ENCODE peak calls at places on chromosomes 13 and 19, in four cellular contexts. Y is GM12865, J is body of pancreas, R is astrocyte of the cerebellum. P is an unnamed sample.

GRCh38 chr19:2032296-2032941 is 16.9 kb upstream of the BTBD2 start:
- DNase-seq in J (peak; percentile 99), Y (no peak), R (no peak), P (peak; percentile 59)

GRCh38 chr19:6772028-6772865 is at the start of gene VAV1:
- DNase-seq in J (no peak), R (no peak), Y (peak; percentile 93), P (no peak)

GRCh38 chr19:45457776-45458175 is 10.0 kb upstream of the FOSB start:
- DNase-seq in J (no peak), Y (no peak), R (no peak), P (no peak)

GRCh38 chr13:60338754-60339153 is 58.3 kb upstream of the TDRD3 start:
- DNase-seq in Y (no peak), R (no peak), J (no peak), P (no peak)

GRCh38 chr13:23632741-23633140 is 62.5 kb downstream of the TNFRSF19 start:
- DNase-seq in Y (no peak), R (no peak), J (no peak), P (no peak)

GRCh38 chr19:31530781-31531180 is 181.5 kb upstream of the TSHZ3 start:
- DNase-seq in R (no peak), Y (no peak), J (no peak), P (no peak)

GRCh38 chr13:114153485-114154080 is 21.2 kb upstream of the RASA3 start:
- DNase-seq in R (no peak), Y (no peak), J (no peak), P (no peak)

GRCh38 chr19:29667390-29667783 is 2.1 kb downstream of the PLEKHF1 start:
- DNase-seq in Y (no peak), J (no peak), R (no peak), P (no peak)

GRCh38 chr19:49801966-49802661 is 11.0 kb downstream of the FUZ start:
- DNase-seq in J (peak; percentile 85), R (peak; percentile 66), Y (no peak), P (peak; percentile 75)

GRCh38 chr19:2036424-2036823 is 14.6 kb downstream of the MKNK2 start:
- DNase-seq in Y (peak; percentile 3), R (no peak), J (no peak), P (no peak)

GRCh38 chr19:29795461-29795860 is 16.3 kb upstream of the CCNE1 start:
- DNase-seq in Y (no peak), J (no peak), R (no peak), P (no peak)

GRCh38 chr13:113397606-113398425 is 33.9 kb upstream of the GRTP1 start:
- DNase-seq in J (no peak), R (no peak), Y (no peak), P (no peak)

DNA sequence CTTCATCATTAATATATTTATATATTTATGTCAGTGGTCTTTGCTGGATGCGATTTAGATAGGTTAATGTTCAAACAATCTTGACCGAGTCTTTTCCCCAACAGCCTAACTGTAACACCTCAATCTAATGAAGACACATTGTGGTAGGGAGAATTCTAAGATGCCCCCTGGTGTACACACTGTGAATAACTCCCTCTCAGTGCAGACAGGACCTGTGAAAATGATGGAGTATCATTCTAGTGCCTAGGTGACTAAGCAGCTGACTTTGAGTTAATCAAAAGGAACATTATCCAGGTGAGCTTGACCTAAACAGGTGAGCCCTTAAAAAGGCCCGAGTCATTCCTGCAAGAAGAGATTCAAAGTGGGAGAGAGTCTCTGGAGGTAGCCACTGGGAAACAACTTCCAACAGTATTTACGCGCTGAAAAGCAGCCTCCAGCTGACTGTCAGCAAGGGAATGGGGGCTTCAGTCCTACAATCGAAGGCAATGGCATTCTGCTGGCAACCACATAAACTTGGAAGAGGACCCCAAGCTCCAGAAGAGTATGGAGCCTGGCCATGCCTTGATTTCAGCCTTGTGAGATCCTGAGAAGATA is 28.0 kb upstream of the KBTBD7 start:
- DNase-seq in J (peak; percentile 66), R (peak; percentile 22), Y (peak; percentile 68), P (peak; percentile 42)
- TF ChIP-seq CTCF in J (peak; percentile 81), R (peak; percentile 71), Y (peak; percentile 65), P (peak; percentile 71)

DNA sequence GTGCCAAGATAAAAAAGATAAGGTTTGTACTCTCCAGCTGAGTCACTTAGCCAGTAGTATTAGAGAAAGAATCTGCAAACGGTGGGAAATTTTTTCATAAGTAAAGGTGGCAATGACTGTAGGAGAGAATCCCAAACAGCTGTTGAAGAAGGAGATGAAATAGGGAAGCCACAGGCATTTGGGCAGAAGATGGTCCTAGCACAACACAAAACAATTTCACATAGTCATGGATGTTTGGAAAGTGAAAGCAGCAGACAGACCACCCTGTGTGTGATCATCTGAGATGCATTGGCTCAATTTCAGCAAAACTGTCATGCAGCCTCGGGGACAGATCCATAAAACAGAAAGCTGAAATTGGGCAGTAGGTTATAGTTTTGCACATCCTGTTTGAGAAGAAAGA is 2832.4 kb downstream of the PCDH9 start:
- DNase-seq in R (peak; percentile 18), Y (no peak), J (no peak), P (no peak)
- H3K4me3 ChIP-seq in R (no peak overlapping the region), Y (no peak overlapping the region), J (no peak overlapping the region), P (no peak overlapping the region)

DNA sequence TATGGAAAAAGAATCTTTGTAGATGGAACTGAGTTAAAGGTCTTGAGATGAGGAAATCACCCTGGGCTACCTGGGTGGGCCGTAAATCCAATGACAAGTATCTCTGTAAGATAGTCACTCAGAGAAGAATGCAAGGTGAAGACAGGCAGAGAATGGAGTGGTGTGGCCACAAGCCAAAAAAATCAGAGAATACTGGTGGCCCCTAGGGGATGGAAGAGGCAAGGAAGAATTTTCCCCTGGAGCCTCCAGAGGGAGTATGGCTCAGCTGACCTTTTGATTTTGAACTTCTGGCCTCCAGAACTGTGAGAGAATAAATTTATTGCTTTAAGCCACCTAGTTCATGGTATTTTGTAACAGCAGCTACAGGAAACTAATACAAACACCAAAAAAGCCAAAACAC is 32.7 kb upstream of the CSNK1A1L start:
- DNase-seq in R (no peak), Y (no peak), J (no peak), P (no peak)
- TF ChIP-seq CTCF in R (peak; percentile 31), Y (no peak), J (no peak), P (peak; percentile 43)

DNA sequence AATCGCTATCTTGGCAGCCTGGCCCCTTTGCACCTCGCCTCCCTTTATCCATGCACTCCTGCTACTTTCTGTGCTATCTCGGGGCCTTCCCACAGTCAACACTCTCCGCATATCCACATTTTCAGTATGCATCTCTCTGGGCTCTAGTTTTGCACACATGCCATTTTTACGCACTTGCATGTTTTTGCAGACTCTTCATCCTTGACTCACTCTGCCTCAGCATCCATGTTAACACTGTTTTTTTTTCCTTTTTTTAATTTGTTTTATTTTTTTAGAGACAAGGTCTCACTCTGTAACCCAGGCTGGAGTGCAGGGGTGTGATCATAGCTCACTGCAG is 2.5 kb downstream of the MAMSTR start:
- DNase-seq in J (no peak), Y (no peak), R (no peak), P (no peak)
- H3K4me3 ChIP-seq in J (no peak overlapping the region), Y (no peak overlapping the region), R (peak overlapping the region; percentile 21), P (peak overlapping the region; percentile 54)

GRCh38 chr19:27779953-27780352 is 1433.0 kb downstream of the UQCRFS1 start:
- DNase-seq in J (no peak), R (no peak), Y (no peak), P (no peak)

GRCh38 chr19:27776020-27776419 is 1436.9 kb downstream of the UQCRFS1 start:
- DNase-seq in R (no peak), Y (no peak), J (no peak), P (no peak)

GRCh38 chr19:27777242-27777641 is 1435.7 kb downstream of the UQCRFS1 start:
- DNase-seq in J (no peak), Y (no peak), R (no peak), P (no peak)

GRCh38 chr19:27776524-27776923 is 1436.4 kb downstream of the UQCRFS1 start:
- DNase-seq in J (no peak), R (no peak), Y (no peak), P (no peak)

GRCh38 chr19:27777726-27778125 is 1435.2 kb downstream of the UQCRFS1 start:
- DNase-seq in R (no peak), Y (no peak), J (no peak), P (no peak)
- TF ChIP-seq CTCF in R (peak; percentile 28), Y (no peak), J (no peak), P (peak; percentile 33)

GRCh38 chr19:5120833-5121232 is 151.9 kb downstream of the KDM4B start:
- DNase-seq in J (no peak), Y (no peak), R (no peak), P (no peak)
- H3K4me3 ChIP-seq in J (no peak overlapping the region), Y (no peak overlapping the region), R (no peak overlapping the region), P (no peak overlapping the region)

DNA sequence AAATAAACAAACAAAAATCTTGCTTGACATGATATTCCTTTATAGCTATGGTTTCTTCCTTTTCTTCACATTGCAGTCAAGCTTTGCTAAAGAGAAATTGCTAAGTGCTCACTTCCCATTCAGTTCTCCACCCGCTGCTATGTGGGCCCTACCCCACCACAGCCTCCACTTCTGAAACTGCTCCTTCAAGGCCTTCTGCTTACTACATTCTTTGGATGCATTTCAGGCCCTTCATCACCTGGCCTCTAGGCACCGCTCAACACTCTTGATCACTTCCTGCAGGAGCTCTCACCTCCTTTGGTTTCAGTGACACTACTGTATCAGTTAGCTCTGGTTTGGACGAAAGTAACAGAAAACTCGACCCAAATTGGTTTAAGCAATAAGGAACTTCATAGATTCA is 72.4 kb downstream of the KLF5 start:
- DNase-seq in J (no peak), Y (no peak), R (no peak), P (no peak)
- TF ChIP-seq CTCF in J (no peak), Y (no peak), R (no peak), P (no peak)

DNA sequence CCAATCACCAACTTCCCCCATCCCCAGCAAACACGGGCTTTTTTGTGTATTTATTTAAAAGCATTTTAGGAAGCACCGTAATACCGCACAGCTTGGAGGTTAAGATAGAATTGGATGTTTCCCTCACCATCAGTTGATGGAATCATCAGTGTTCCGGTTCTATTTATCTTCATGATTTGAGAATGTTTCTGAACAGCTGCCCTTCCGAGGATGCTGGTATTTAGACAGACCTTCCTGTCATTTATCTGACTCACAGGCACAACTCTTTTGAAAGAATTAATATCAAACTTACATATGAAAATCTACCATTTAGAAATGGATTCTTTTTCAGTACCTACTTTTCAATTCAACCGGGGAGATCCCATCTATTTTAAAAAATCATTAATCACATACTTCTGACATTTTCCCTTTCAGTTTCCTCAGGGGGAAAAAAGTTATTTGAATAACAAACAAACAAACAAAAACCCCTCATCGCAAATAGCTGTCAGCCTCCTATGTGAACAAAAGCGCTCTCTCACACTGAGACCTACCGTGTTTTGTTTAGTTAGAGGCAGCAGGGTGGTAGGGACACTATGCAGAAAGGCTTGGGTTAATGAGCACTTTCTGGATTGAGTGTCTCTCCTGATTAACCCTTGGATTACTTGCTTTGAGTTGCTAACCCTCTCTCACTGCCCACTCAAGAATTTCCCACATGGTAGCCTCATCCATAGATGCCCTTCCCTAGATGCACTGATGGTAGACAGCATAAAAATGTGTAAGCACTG is 189.3 kb downstream of the TM9SF2 start:
- DNase-seq in R (no peak), J (no peak), Y (peak; percentile 31), P (no peak)
- H3K4me3 ChIP-seq in R (no peak overlapping the region), J (no peak overlapping the region), Y (peak overlapping the region; percentile 35), P (no peak overlapping the region)